ENCODE peak calls at places on chromosomes 6 and 20, in five cellular contexts. A is NCI-H345; S is midbrain; V is stimulated activated CD4-positive, alpha-beta T cell treated with anti-CD3 and anti-CD28 coated beads, Interleukin-4, amount 100 ng/mL, for 24 hours; N is dermis blood vessel endothelial cell. G is an unnamed sample.

GRCh38 chr6:24943774-24944173 is 8.0 kb upstream of the RIPOR2 start:
- DNase-seq in S (no peak), A (no peak), V (no peak), N (no peak), G (no peak)

GRCh38 chr20:43982016-43982415 is 67.4 kb downstream of the TOX2 start:
- DNase-seq in N (no peak), S (no peak), A (no peak), V (no peak), G (no peak)

GRCh38 chr6:100622907-100623692 is 158.4 kb upstream of the SIM1 start:
- DNase-seq in A (no peak), V (no peak), N (no peak), S (no peak), G (no peak)

GRCh38 chr6:43874814-43875590 is 105.0 kb downstream of the VEGFA start:
- DNase-seq in S (no peak), N (no peak), V (no peak), A (no peak), G (no peak)

GRCh38 chr6:4336778-4337442 is 201.5 kb upstream of the ECI2 start:
- DNase-seq in V (no peak), A (no peak), S (no peak), N (no peak), G (no peak)

GRCh38 chr6:154981071-154981373 is 14.1 kb upstream of the TIAM2 start:
- DNase-seq in N (no peak), A (no peak), V (no peak), S (no peak), G (no peak)

GRCh38 chr20:42549496-42549895 is 640.2 kb downstream of the PTPRT start:
- DNase-seq in N (no peak), S (no peak), V (no peak), A (peak; percentile 87), G (no peak)

GRCh38 chr20:46814366-46815232 is 80.0 kb upstream of the EYA2 start:
- DNase-seq in A (peak; percentile 70), V (no peak), S (no peak), N (peak; percentile 12), G (no peak)

GRCh38 chr6:126548301-126548700 is 208.4 kb downstream of the CENPW start:
- DNase-seq in A (no peak), V (no peak), N (no peak), S (no peak), G (no peak)

GRCh38 chr6:133741375-133741861 is 147.5 kb upstream of the TCF21 start:
- DNase-seq in N (no peak), V (no peak), S (no peak), A (no peak), G (peak; percentile 66)

GRCh38 chr6:56699066-56699654 is 56.5 kb upstream of the DST start:
- DNase-seq in V (no peak), S (peak; percentile 58), A (peak; percentile 14), N (peak; percentile 63), G (peak; percentile 32)

GRCh38 chr6:45631396-45631795 is 253.7 kb upstream of the SUPT3H start:
- DNase-seq in V (no peak), S (no peak), N (no peak), A (no peak), G (no peak)

GRCh38 chr6:4350571-4351505 is 215.5 kb upstream of the ECI2 start:
- DNase-seq in N (peak; percentile 98), A (no peak), V (no peak), S (no peak), G (no peak)

GRCh38 chr6:170147056-170147787 is 143.7 kb downstream of the DLL1 start:
- DNase-seq in V (no peak), N (no peak), A (no peak), S (no peak), G (no peak)

GRCh38 chr6:101296184-101296583 is 97.3 kb upstream of the GRIK2 start:
- DNase-seq in V (no peak), A (no peak), N (no peak), S (no peak), G (no peak)

GRCh38 chr6:16136086-16136485 is 7.2 kb downstream of the MYLIP start:
- DNase-seq in A (no peak), N (no peak), V (peak; percentile 32), S (no peak), G (no peak)

GRCh38 chr6:165181951-165182414 is 127.4 kb downstream of the C6orf118 start:
- DNase-seq in N (peak; percentile 6), A (no peak), S (no peak), V (no peak), G (no peak)

GRCh38 chr6:111709615-111710398 is 104.1 kb upstream of the TRAF3IP2 start:
- DNase-seq in A (peak; percentile 83), V (peak; percentile 65), N (peak; percentile 83), S (peak; percentile 82), G (peak; percentile 85)

GRCh38 chr6:148577687-148578488 is 168.9 kb upstream of the UST start:
- DNase-seq in V (peak; percentile 38), S (peak; percentile 80), A (peak; percentile 72), N (peak; percentile 80), G (peak; percentile 58)

GRCh38 chr20:32706486-32706885 is 32.7 kb upstream of the C20orf203 start:
- DNase-seq in A (no peak), N (no peak), S (no peak), V (no peak), G (no peak)

GRCh38 chr6:104855507-104855906 is 4.2 kb downstream of the HACE1 start:
- DNase-seq in V (no peak), S (no peak), A (no peak), N (peak; percentile 11), G (no peak)

G was measured in cerebellum.